ENCODE peak calls at places on chromosomes 4 and X, in nine cellular contexts. H, D, O, W, M, X, E, G and T are unnamed samples.

GRCh38 chr4:23135792-23136645 is 443.3 kb downstream of the GBA3 start:
- DNase-seq in H (peak), D (no peak), O (no peak), W (no peak), M (peak), X (peak), E (no peak), G (peak), T (peak)

GRCh38 chrX:71619193-71619592 is 882 bp upstream of the CXCR3 start:
- DNase-seq in H (peak), D (no peak), O (no peak), W (no peak), M (peak), X (no peak), E (no peak), G (no peak), T (no peak)

GRCh38 chr4:182126096-182126495 is 117.1 kb upstream of the TENM3 start:
- DNase-seq in H (no peak), D (no peak), O (no peak), W (no peak), M (no peak), X (peak), E (no peak), G (no peak), T (peak)

GRCh38 chrX:123425904-123426303 is 241.8 kb downstream of the GRIA3 start:
- DNase-seq in H (no peak), D (no peak), O (peak), W (peak), M (no peak), X (peak), E (peak), G (peak), T (peak)

GRCh38 chr4:53986062-53986461 is 78.3 kb downstream of the CHIC2 start:
- DNase-seq in H (no peak), D (no peak), O (no peak), W (no peak), M (no peak), X (no peak), E (no peak), G (no peak), T (no peak)

GRCh38 chr4:57037982-57038604 is 59.4 kb downstream of the POLR2B start:
- DNase-seq in H (no peak), D (no peak), O (no peak), W (peak), M (no peak), X (peak), E (peak), G (peak), T (peak)

GRCh38 chr4:87505862-87506261 is 23.3 kb downstream of the SPARCL1 start:
- DNase-seq in H (no peak), D (no peak), O (no peak), W (no peak), M (no peak), X (no peak), E (no peak), G (no peak), T (no peak)

GRCh38 chr4:123830920-123831319 is 434.3 kb downstream of the SPRY1 start:
- DNase-seq in H (no peak), D (no peak), O (no peak), W (no peak), M (no peak), X (no peak), E (no peak), G (no peak), T (no peak)

GRCh38 chr4:182216005-182216404 is 27.2 kb upstream of the TENM3 start:
- DNase-seq in H (no peak), D (no peak), O (no peak), W (no peak), M (no peak), X (no peak), E (no peak), G (no peak), T (no peak)

GRCh38 chrX:34521563-34521962 is 135.5 kb downstream of the TMEM47 start:
- DNase-seq in H (no peak), D (no peak), O (no peak), W (no peak), M (no peak), X (peak), E (no peak), G (no peak), T (peak)

GRCh38 chr4:3229964-3230363 is 19.0 kb upstream of the MSANTD1 start:
- DNase-seq in H (no peak), D (peak), O (no peak), W (no peak), M (no peak), X (no peak), E (no peak), G (no peak), T (no peak)

GRCh38 chr4:153116101-153116680 is 88.1 kb upstream of the TRIM2 start:
- DNase-seq in H (peak), D (no peak), O (no peak), W (no peak), M (no peak), X (no peak), E (no peak), G (no peak), T (no peak)

GRCh38 chrX:65674351-65674893 is 7.0 kb downstream of the MSN start:
- DNase-seq in H (peak), D (no peak), O (no peak), W (no peak), M (peak), X (no peak), E (no peak), G (no peak), T (no peak)

GRCh38 chr4:157576671-157577070 is 356.1 kb downstream of the GRIA2 start:
- DNase-seq in H (no peak), D (no peak), O (no peak), W (no peak), M (no peak), X (no peak), E (no peak), G (no peak), T (no peak)

GRCh38 chr4:180009316-180009715 is 2233.9 kb upstream of the TENM3 start:
- DNase-seq in H (no peak), D (no peak), O (no peak), W (no peak), M (no peak), X (no peak), E (no peak), G (no peak), T (peak)

GRCh38 chr4:123559955-123560669 is 163.5 kb downstream of the SPRY1 start:
- DNase-seq in H (no peak), D (no peak), O (peak), W (no peak), M (no peak), X (peak), E (no peak), G (peak), T (no peak)

GRCh38 chrX:77603635-77604336 is 156.6 kb downstream of the FGF16 start:
- DNase-seq in H (no peak), D (no peak), O (no peak), W (no peak), M (no peak), X (no peak), E (no peak), G (no peak), T (no peak)

GRCh38 chrX:103170216-103170615 is 44.7 kb upstream of the BEX4 start:
- DNase-seq in H (no peak), D (no peak), O (no peak), W (no peak), M (no peak), X (peak), E (no peak), G (no peak), T (peak)

GRCh38 chr4:128793859-128794667 is 15.4 kb upstream of the JADE1 start:
- DNase-seq in H (no peak), D (no peak), O (no peak), W (no peak), M (no peak), X (no peak), E (no peak), G (peak), T (peak)

GRCh38 chrX:45623266-45623665 is 422.6 kb upstream of the DIPK2B start:
- DNase-seq in H (no peak), D (no peak), O (peak), W (no peak), M (no peak), X (peak), E (no peak), G (peak), T (peak)

GRCh38 chrX:48487362-48487785 is 11.4 kb downstream of the FTSJ1 start:
- DNase-seq in H (no peak), D (no peak), O (peak), W (no peak), M (no peak), X (peak), E (no peak), G (peak), T (peak)

GRCh38 chr4:101155859-101156430 is 191.4 kb downstream of the PPP3CA start:
- DNase-seq in H (no peak), D (no peak), O (no peak), W (no peak), M (peak), X (no peak), E (no peak), G (no peak), T (peak)

GRCh38 chrX:75155830-75156525 is at the start of gene ABCB7:
- DNase-seq in H (peak), D (peak), O (peak), W (peak), M (peak), X (peak), E (peak), G (peak), T (peak)

GRCh38 chrX:13077168-13077567 is 32.7 kb upstream of the FAM9C start:
- DNase-seq in H (no peak), D (no peak), O (no peak), W (peak), M (peak), X (peak), E (no peak), G (no peak), T (peak)

GRCh38 chr4:25535278-25535677 is 120.4 kb upstream of the SLC34A2 start:
- DNase-seq in H (no peak), D (no peak), O (no peak), W (no peak), M (no peak), X (no peak), E (no peak), G (peak), T (no peak)

GRCh38 chr4:4712800-4713528 is 146.5 kb upstream of the MSX1 start:
- DNase-seq in H (no peak), D (no peak), O (no peak), W (no peak), M (no peak), X (no peak), E (no peak), G (no peak), T (no peak)

GRCh38 chr4:19698961-19699360 is 552.7 kb upstream of the SLIT2 start:
- DNase-seq in H (no peak), D (no peak), O (no peak), W (no peak), M (no peak), X (no peak), E (no peak), G (peak), T (no peak)

GRCh38 chrX:38893441-38893840 is 92.2 kb downstream of the MID1IP1 start:
- DNase-seq in H (no peak), D (no peak), O (no peak), W (no peak), M (no peak), X (no peak), E (no peak), G (no peak), T (no peak)

GRCh38 chr4:78764498-78764961 is 11.6 kb upstream of the BMP2K start:
- DNase-seq in H (no peak), D (no peak), O (peak), W (no peak), M (no peak), X (peak), E (no peak), G (peak), T (peak)

GRCh38 chr4:8163436-8164193 is 5.0 kb upstream of the ABLIM2 start:
- DNase-seq in H (no peak), D (peak), O (no peak), W (no peak), M (no peak), X (no peak), E (no peak), G (no peak), T (no peak)

GRCh38 chr4:48194986-48195773 is 61.1 kb upstream of the TXK start:
- DNase-seq in H (no peak), D (no peak), O (no peak), W (no peak), M (no peak), X (no peak), E (no peak), G (no peak), T (peak)

GRCh38 chr4:73447701-73448100 is 11.7 kb downstream of the AFP start:
- DNase-seq in H (no peak), D (no peak), O (no peak), W (no peak), M (no peak), X (peak), E (no peak), G (no peak), T (peak)

DNA sequence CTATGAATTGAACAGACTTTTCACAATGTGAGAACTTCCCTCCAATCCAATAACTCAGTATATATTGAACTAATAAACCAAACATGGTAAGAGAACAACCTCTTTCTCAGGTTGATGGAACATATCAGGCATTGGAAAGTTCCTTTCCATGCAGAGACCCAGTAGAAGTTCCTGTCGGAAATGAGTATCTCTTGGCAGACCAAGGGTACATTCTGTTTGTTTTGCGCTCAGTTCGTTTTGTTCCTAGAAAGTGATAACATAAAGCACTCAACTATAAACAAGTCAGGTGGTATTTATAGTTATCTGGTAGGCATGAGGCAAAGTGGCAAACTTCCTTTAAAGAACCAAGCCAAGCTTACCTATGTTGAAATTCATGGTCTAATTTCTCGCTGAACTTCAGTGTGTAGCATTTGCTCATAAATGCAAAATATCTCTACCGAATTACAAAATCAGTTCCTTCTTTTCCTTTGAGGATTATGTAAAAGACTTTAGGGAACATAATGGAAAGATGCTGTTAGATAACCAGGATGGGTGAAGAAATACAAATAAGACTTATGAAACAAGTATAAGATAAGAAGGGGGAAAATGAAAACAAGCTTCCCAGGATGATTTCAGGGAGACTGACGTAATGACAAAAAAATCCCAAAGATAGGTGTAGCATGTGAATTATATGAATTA is 120.3 kb downstream of the ARHGAP24 start:
- DNase-seq in H (no peak), D (no peak), O (no peak), W (no peak), M (no peak), X (no peak), E (no peak), G (peak), T (no peak)
- H3K4me3 ChIP-seq in H (no peak), D (no peak), O (no peak), W (no peak), M (no peak), X (no peak), E (no peak), G (no peak), T (no peak)

GRCh38 chr4:70722199-70722791 is 531 bp downstream of the RUFY3 start:
- DNase-seq in H (peak), D (no peak), O (no peak), W (no peak), M (no peak), X (no peak), E (no peak), G (peak), T (no peak)
- H3K4me3 ChIP-seq in H (no peak), D (no peak), O (peak), W (peak), M (no peak), X (no peak), E (peak), G (no peak), T (no peak)

GRCh38 chrX:52988985-52989917 is 30.9 kb upstream of the FAM156A start:
- DNase-seq in H (no peak), D (no peak), O (no peak), W (no peak), M (no peak), X (peak), E (no peak), G (no peak), T (peak)

GRCh38 chrX:52979993-52980392 is 21.7 kb upstream of the FAM156A start:
- DNase-seq in H (no peak), D (no peak), O (no peak), W (no peak), M (no peak), X (no peak), E (no peak), G (peak), T (no peak)

GRCh38 chrX:52979568-52979967 is 21.2 kb upstream of the FAM156A start:
- DNase-seq in H (no peak), D (no peak), O (no peak), W (peak), M (no peak), X (no peak), E (no peak), G (peak), T (no peak)

DNA sequence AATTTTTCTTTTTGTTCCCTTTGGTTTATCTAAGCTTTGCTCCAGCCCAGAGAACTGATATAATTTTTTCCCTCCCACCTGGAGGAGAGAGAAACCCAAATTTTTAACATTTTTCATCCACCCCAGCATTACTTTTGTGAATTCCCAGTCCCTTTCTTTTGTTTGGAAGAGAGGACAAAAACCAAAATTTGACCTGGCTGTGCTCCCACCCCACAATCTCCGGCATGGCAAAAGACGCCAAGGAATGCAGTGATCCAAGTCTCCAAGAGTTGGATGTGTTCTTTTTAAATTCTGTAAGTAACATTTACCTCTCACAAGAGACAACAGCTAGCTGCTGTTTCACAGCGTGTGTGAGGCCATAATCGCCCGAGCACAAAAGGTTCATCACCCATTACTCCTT is 25.2 kb upstream of the FAM156A start:
- DNase-seq in H (no peak), D (no peak), O (no peak), W (no peak), M (no peak), X (no peak), E (no peak), G (peak), T (no peak)
- H3K4me3 ChIP-seq in H (no peak), D (no peak), O (peak), W (peak), M (no peak), X (no peak), E (peak), G (no peak), T (no peak)

DNA sequence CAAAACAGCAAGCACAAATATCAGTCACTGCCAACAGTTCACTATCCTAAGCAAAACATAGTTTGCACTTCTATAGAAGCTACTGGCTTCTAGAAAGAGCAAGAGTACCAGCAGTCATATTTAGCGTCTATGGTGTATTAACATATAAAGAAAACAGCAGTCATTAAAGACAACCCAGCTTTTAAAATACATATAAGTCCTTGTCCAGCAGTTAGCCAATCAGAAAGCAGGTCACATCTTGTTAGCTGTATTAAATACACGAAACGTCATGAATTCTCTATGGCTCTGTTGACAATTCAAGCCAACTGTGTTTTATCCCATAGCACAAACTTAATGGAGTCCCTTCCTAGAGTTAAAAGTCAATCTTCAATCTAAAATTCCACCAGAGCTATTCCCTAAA is 1.6 kb downstream of the LDB2 start:
- DNase-seq in H (no peak), D (no peak), O (no peak), W (no peak), M (no peak), X (no peak), E (no peak), G (peak), T (no peak)
- H3K4me3 ChIP-seq in H (no peak), D (no peak), O (peak), W (peak), M (no peak), X (no peak), E (peak), G (peak), T (no peak)

DNA sequence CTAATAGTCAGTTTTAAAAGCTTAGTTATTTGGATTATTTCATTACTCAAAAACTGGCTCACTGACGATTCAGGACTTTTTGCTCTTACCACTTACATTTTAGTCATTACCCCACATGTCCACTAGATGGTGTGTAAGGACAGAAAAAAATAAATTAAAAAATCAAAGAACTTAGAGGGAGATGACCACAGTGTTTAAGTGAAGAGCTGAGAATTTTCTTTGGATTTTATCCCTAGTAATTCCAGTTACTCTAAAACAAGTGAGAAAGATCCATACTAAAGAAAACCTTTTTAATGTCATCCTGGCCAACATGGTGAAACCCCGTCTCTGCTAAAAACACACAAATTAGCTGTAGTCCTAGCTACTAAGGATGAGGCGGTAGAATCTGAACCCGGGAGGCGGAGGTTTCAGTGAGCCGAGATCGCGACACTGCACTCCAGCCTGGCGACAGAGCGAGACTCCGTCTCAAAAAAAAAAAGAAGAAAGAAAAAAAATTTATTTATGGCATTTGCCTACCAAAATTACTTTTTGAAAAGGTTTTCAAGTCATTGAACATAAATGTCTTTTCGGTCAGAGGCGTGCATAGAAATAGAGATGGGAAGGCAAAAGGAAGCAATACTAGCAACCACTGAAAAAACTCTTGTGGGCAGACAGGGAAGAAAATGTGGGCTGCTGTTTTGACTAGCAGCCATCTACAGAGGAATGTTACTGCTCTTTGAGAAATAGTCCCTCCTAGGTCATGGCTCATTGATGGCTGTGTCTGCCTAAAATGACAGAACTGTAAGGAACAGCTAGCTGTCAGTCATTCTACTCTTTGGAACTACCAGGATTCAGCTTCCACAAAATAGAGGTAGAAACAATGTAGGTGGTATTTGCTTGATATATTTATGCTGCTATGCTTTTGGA is 26.6 kb upstream of the TMPRSS11B start:
- DNase-seq in H (peak), D (no peak), O (peak), W (no peak), M (peak), X (peak), E (no peak), G (peak), T (peak)
- H3K4me3 ChIP-seq in H (no peak), D (no peak), O (peak), W (peak), M (no peak), X (peak), E (peak), G (peak), T (peak)

GRCh38 chr4:17414392-17414791 is 97.5 kb downstream of the QDPR start:
- DNase-seq in H (no peak), D (no peak), O (no peak), W (no peak), M (no peak), X (no peak), E (no peak), G (no peak), T (no peak)
- H3K4me3 ChIP-seq in H (no peak), D (no peak), O (no peak), W (no peak), M (no peak), X (no peak), E (no peak), G (no peak), T (no peak)